ENCODE peak calls at places on chromosome 13, in eight cellular contexts. O is glutamatergic neuron; Y is T-helper 9 cell; A is activated naive CD4-positive, alpha-beta T cell; P is activated naive CD8-positive, alpha-beta T cell treated with anti-CD3 and anti-CD28 coated beads for 36 hours; D is stimulated activated CD4-positive, alpha-beta T cell treated with anti-CD3 and anti-CD28 coated beads, Interleukin-2, amount 100 ng/mL, for 48 hours; J is Daoy; U is nucleus accumbens. K is an unnamed sample.

GRCh38 chr13:72677431-72677830 is 50.0 kb downstream of the MZT1 start:
- DNase-seq in O (no peak), D (no peak), A (no peak), J (no peak), U (no peak), P (no peak), Y (no peak), K (no peak)

GRCh38 chr13:59441596-59442280 is 722.0 kb downstream of the DIAPH3 start:
- DNase-seq in J (no peak), U (no peak), O (no peak), P (no peak), A (no peak), D (no peak), Y (no peak), K (no peak)

GRCh38 chr13:36718146-36718545 is 44.3 kb downstream of the SERTM1 start:
- DNase-seq in O (no peak), A (no peak), Y (no peak), D (no peak), J (peak; percentile 41), U (no peak), P (no peak), K (no peak)

GRCh38 chr13:100664171-100664900 is 10.3 kb downstream of the TMTC4 start:
- DNase-seq in J (no peak), Y (no peak), P (no peak), U (no peak), O (no peak), A (no peak), D (no peak), K (no peak)

GRCh38 chr13:46179576-46180368 is 2.2 kb downstream of the LCP1 start:
- DNase-seq in A (no peak), P (peak; percentile 69), O (no peak), U (no peak), J (no peak), Y (peak; percentile 72), D (peak; percentile 59), K (no peak)

GRCh38 chr13:25446261-25446660 is 74.5 kb downstream of the ATP8A2 start:
- DNase-seq in O (no peak), A (no peak), U (no peak), D (no peak), Y (no peak), J (no peak), P (no peak), K (no peak)

GRCh38 chr13:39874331-39875055 is 219.0 kb downstream of the COG6 start:
- DNase-seq in Y (no peak), U (no peak), A (no peak), O (no peak), J (no peak), D (no peak), P (no peak), K (no peak)

GRCh38 chr13:80361883-80362327 is 21.0 kb upstream of the SPRY2 start:
- DNase-seq in Y (no peak), D (no peak), J (no peak), A (no peak), P (no peak), O (no peak), U (no peak), K (no peak)

GRCh38 chr13:31545616-31546015 is 193.7 kb upstream of the RXFP2 start:
- DNase-seq in A (no peak), P (no peak), O (no peak), Y (no peak), D (no peak), J (no peak), U (no peak), K (no peak)

GRCh38 chr13:57724486-57725272 is 93.1 kb downstream of the PCDH17 start:
- DNase-seq in Y (no peak), D (no peak), U (no peak), P (no peak), O (no peak), J (no peak), A (no peak), K (no peak)

GRCh38 chr13:91988331-91988730 is 589.9 kb downstream of the GPC5 start:
- DNase-seq in P (no peak), O (no peak), D (no peak), A (no peak), Y (no peak), J (no peak), U (no peak), K (no peak)

GRCh38 chr13:22198001-22198400 is 527.1 kb downstream of the FGF9 start:
- DNase-seq in A (no peak), D (no peak), Y (no peak), J (no peak), U (no peak), O (no peak), P (no peak), K (no peak)

GRCh38 chr13:96636310-96636709 is 358.0 kb downstream of the OXGR1 start:
- DNase-seq in P (no peak), O (no peak), J (peak; percentile 28), Y (no peak), D (no peak), U (no peak), A (no peak), K (no peak)

GRCh38 chr13:40488869-40489391 is 177.5 kb downstream of the FOXO1 start:
- DNase-seq in P (no peak), U (no peak), O (no peak), J (no peak), A (no peak), Y (no peak), D (no peak), K (no peak)

GRCh38 chr13:43127103-43127817 is 103.9 kb downstream of the DNAJC15 start:
- DNase-seq in U (no peak), Y (no peak), P (no peak), A (no peak), D (no peak), J (no peak), O (no peak), K (no peak)

GRCh38 chr13:44230071-44230470 is 143.6 kb upstream of the SERP2 start:
- DNase-seq in P (no peak), U (no peak), Y (no peak), A (no peak), D (no peak), O (no peak), J (no peak), K (no peak)

GRCh38 chr13:106721599-106721998 is 153.7 kb upstream of the ARGLU1 start:
- DNase-seq in U (no peak), A (no peak), Y (no peak), D (no peak), O (no peak), P (no peak), J (no peak), K (no peak)

GRCh38 chr13:61414136-61414535 is 1.5 kb downstream of the PCDH20 start:
- DNase-seq in J (no peak), O (no peak), P (no peak), A (no peak), Y (no peak), D (no peak), U (no peak), K (no peak)

GRCh38 chr13:109509154-109509905 is 277.1 kb downstream of the IRS2 start:
- DNase-seq in J (peak; percentile 15), A (no peak), U (no peak), Y (no peak), D (no peak), O (no peak), P (no peak), K (no peak)

GRCh38 chr13:98386632-98387031 is 190.3 kb downstream of the STK24 start:
- DNase-seq in J (no peak), P (no peak), O (no peak), U (no peak), D (no peak), A (no peak), Y (no peak), K (no peak)

GRCh38 chr13:69524459-69525155 is 583.0 kb upstream of the ATXN8OS start:
- DNase-seq in J (no peak), O (no peak), U (no peak), A (no peak), P (no peak), Y (no peak), D (no peak), K (no peak)

GRCh38 chr13:33264620-33264978 is 21.0 kb downstream of the STARD13 start:
- DNase-seq in D (no peak), U (no peak), O (no peak), J (no peak), Y (no peak), A (no peak), P (no peak), K (no peak)

GRCh38 chr13:91123456-91124127 is 223.9 kb upstream of the MIR17HG start:
- DNase-seq in O (no peak), D (no peak), J (no peak), A (no peak), Y (no peak), U (no peak), P (no peak), K (no peak)

GRCh38 chr13:49356224-49356623 is 87.6 kb downstream of the CAB39L start:
- DNase-seq in J (peak; percentile 55), Y (no peak), U (no peak), D (no peak), P (no peak), O (no peak), A (no peak), K (no peak)

GRCh38 chr13:64534302-64534701 is 2695.8 kb downstream of the PCDH9 start:
- DNase-seq in Y (no peak), D (no peak), A (no peak), J (no peak), O (no peak), U (no peak), P (no peak), K (no peak)

GRCh38 chr13:44920013-44920412 is 69.3 kb downstream of the NUFIP1 start:
- DNase-seq in Y (no peak), A (no peak), U (no peak), J (no peak), P (no peak), O (no peak), D (no peak), K (no peak)

GRCh38 chr13:99354371-99354951 is 47.3 kb upstream of the GPR183 start:
- DNase-seq in O (no peak), D (no peak), A (no peak), U (no peak), Y (no peak), P (no peak), J (no peak), K (no peak)

GRCh38 chr13:27605610-27606200 is 14.6 kb downstream of the LNX2 start:
- DNase-seq in A (no peak), U (no peak), D (no peak), J (no peak), P (no peak), Y (no peak), O (no peak), K (no peak)

GRCh38 chr13:110359840-110360301 is 52.8 kb downstream of the COL4A2 start:
- DNase-seq in U (no peak), P (no peak), O (no peak), J (peak; percentile 57), A (no peak), Y (no peak), D (no peak), K (no peak)

GRCh38 chr13:57653229-57653994 is 21.9 kb downstream of the PCDH17 start:
- DNase-seq in D (no peak), U (no peak), Y (no peak), O (no peak), P (no peak), A (no peak), J (no peak), K (no peak)

GRCh38 chr13:75305057-75305456 is 176.9 kb downstream of the TBC1D4 start:
- DNase-seq in O (no peak), U (no peak), D (no peak), A (no peak), Y (no peak), P (no peak), J (no peak), K (no peak)

GRCh38 chr13:77511552-77511951 is 24.0 kb upstream of the SCEL start:
- DNase-seq in J (peak; percentile 47), A (no peak), U (no peak), O (peak; percentile 16), Y (no peak), P (no peak), D (no peak), K (no peak)

GRCh38 chr13:50292082-50292481 is 276.8 kb downstream of the KCNRG start:
- DNase-seq in A (no peak), Y (no peak), D (no peak), U (no peak), P (no peak), J (no peak), O (no peak), K (no peak)

GRCh38 chr13:48221301-48222190 is 11.5 kb upstream of the ITM2B start:
- DNase-seq in J (no peak), O (no peak), A (no peak), D (no peak), Y (no peak), P (no peak), U (no peak), K (peak; percentile 33)